ENCODE peak calls at places on chromosomes 6 and 20, in eight cellular contexts. R is ovary; U is PC-3; M is heart left ventricle; Z is H9; D is AG04449; V is fibroblast of pulmonary artery; H is CD8-positive, alpha-beta T cell. F is an unnamed sample.

GRCh38 chr20:59825944-59826759 is 107.3 kb downstream of the SYCP2 start:
- DNase-seq in H (no peak), M (no peak), Z (peak; percentile 19), V (no peak), U (peak; percentile 74), R (no peak), D (no peak), F (no peak)

GRCh38 chr6:43883698-43884659 is 114.0 kb downstream of the VEGFA start:
- DNase-seq in D (no peak), M (no peak), Z (no peak), U (no peak), R (no peak), H (no peak), V (no peak), F (peak; percentile 68)

GRCh38 chr20:48923149-48923718 is 1.7 kb downstream of the ARFGEF2 start:
- DNase-seq in U (no peak), H (no peak), D (no peak), V (no peak), Z (no peak), R (no peak), M (no peak), F (no peak)

GRCh38 chr6:16585805-16586204 is 175.5 kb downstream of the ATXN1 start:
- DNase-seq in Z (no peak), U (no peak), H (no peak), D (no peak), M (no peak), V (peak; percentile 10), R (no peak), F (no peak)

GRCh38 chr6:163863565-163863964 is 449.0 kb downstream of the QKI start:
- DNase-seq in Z (peak; percentile 36), D (no peak), V (no peak), R (no peak), H (no peak), M (no peak), U (no peak), F (no peak)

GRCh38 chr6:116008470-116009229 is 52.0 kb downstream of the FRK start:
- DNase-seq in V (peak; percentile 64), H (no peak), D (peak; percentile 40), R (no peak), M (no peak), U (peak; percentile 41), Z (no peak), F (no peak)

GRCh38 chr6:3385660-3386151 is 71.1 kb downstream of the SLC22A23 start:
- DNase-seq in Z (no peak), R (no peak), D (no peak), M (no peak), V (peak; percentile 46), H (no peak), U (no peak), F (no peak)

GRCh38 chr6:143117108-143117507 is 56.4 kb downstream of the AIG1 start:
- DNase-seq in V (no peak), H (no peak), Z (no peak), U (no peak), M (no peak), R (no peak), D (no peak), F (no peak)

GRCh38 chr6:32047084-32047478 is 8.9 kb downstream of the CYP21A2 start:
- DNase-seq in U (peak; percentile 64), D (no peak), V (peak; percentile 46), M (no peak), H (no peak), Z (no peak), R (peak; percentile 88), F (no peak)

GRCh38 chr6:87827291-87827690 is 125.3 kb upstream of the AKIRIN2 start:
- DNase-seq in R (no peak), V (no peak), M (no peak), Z (no peak), D (no peak), U (no peak), H (no peak), F (no peak)

GRCh38 chr6:75932067-75932466 is 140.4 kb downstream of the IMPG1 start:
- DNase-seq in M (no peak), D (no peak), H (no peak), Z (peak; percentile 61), R (no peak), V (peak; percentile 28), U (peak; percentile 51), F (peak; percentile 21)

DNA sequence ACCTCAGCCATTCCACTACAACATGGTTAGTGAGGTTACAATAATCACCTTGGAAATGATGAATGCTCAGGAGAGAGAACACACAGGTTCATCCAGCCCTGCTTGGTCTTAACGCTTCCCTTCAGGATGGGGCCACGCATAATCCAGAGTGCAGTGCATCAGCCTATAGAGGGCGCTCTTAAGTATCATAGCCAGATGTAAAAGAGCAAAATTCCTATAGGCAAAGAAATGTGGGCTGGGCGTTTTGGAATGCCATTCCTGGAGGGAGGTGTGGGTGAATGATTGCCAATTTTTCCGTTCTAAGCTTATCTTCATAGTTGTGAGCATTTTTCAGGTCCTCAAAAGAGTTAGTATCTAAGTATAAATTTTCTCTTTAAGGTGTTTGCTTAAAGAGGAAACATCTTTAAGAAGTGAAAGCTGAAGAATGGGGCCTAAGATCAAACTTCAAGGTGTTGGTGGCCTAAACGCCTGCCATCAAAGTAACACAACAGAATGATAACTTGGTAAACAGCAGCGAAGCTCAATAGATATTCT is 1.8 kb downstream of the RIPOR2 start:
- DNase-seq in V (peak; percentile 21), D (no peak), M (no peak), Z (peak; percentile 70), U (peak; percentile 53), R (no peak), H (peak; percentile 51), F (no peak)
- TF ChIP-seq CTCF in V (peak; percentile 46), D (peak; percentile 16), M (peak; percentile 51), Z (peak; percentile 93), U (peak; percentile 80), R (no peak), H (peak; percentile 96), F (peak; percentile 83)

GRCh38 chr20:38437796-38438195 is 2.7 kb upstream of the SNHG17 start:
- DNase-seq in M (no peak), H (no peak), D (no peak), V (no peak), U (no peak), R (no peak), Z (no peak), F (no peak)

GRCh38 chr20:38434770-38435554 is at the start of gene SNHG17:
- DNase-seq in R (peak; percentile 89), M (peak; percentile 94), U (peak; percentile 94), H (peak; percentile 88), D (peak; percentile 76), V (peak; percentile 97), Z (peak; percentile 91), F (peak; percentile 86)

GRCh38 chr20:38434310-38434741 is 802 bp downstream of the SNHG17 start:
- DNase-seq in H (no peak), V (peak; percentile 28), U (no peak), D (no peak), M (no peak), R (no peak), Z (no peak), F (no peak)

GRCh38 chr20:38433304-38433972 is 1.7 kb downstream of the SNHG17 start:
- DNase-seq in Z (no peak), D (no peak), U (no peak), M (no peak), H (no peak), R (no peak), V (no peak), F (no peak)

DNA sequence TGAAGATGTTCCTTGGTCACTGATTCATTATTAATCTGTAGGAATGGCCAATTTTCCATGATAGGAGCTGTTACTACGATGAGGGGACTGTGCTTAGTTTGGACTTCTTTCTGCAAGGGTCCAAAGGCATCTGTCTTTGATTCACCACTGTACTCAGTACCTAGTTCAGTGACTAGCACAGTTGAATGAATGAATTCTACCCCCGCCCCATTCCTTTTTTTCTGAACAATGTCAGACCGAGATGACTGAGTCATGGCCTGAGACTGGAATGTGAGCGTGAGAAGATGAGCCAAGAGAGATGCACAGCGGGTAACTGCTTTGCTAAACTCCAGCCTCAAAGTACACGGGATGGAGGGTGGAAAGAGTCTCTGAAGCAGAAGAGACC is 419 bp upstream of the SNHG17 start:
- DNase-seq in H (no peak), M (no peak), U (peak; percentile 50), Z (no peak), V (peak; percentile 67), R (no peak), D (peak; percentile 21), F (no peak)
- TF ChIP-seq CTCF in H (peak; percentile 30), M (peak; percentile 5), U (no peak), Z (no peak), V (no peak), R (no peak), D (no peak), F (no peak)

GRCh38 chr6:125791151-125791819 is 525 bp downstream of the NCOA7 start:
- DNase-seq in U (peak; percentile 51), V (peak; percentile 74), D (no peak), H (peak; percentile 52), Z (peak; percentile 43), R (peak; percentile 46), M (no peak), F (peak; percentile 67)
- TF ChIP-seq CTCF in U (peak; percentile 62), V (peak; percentile 83), D (peak; percentile 77), H (peak; percentile 59), Z (peak; percentile 56), R (peak; percentile 39), M (peak; percentile 62), F (peak; percentile 66)

DNA sequence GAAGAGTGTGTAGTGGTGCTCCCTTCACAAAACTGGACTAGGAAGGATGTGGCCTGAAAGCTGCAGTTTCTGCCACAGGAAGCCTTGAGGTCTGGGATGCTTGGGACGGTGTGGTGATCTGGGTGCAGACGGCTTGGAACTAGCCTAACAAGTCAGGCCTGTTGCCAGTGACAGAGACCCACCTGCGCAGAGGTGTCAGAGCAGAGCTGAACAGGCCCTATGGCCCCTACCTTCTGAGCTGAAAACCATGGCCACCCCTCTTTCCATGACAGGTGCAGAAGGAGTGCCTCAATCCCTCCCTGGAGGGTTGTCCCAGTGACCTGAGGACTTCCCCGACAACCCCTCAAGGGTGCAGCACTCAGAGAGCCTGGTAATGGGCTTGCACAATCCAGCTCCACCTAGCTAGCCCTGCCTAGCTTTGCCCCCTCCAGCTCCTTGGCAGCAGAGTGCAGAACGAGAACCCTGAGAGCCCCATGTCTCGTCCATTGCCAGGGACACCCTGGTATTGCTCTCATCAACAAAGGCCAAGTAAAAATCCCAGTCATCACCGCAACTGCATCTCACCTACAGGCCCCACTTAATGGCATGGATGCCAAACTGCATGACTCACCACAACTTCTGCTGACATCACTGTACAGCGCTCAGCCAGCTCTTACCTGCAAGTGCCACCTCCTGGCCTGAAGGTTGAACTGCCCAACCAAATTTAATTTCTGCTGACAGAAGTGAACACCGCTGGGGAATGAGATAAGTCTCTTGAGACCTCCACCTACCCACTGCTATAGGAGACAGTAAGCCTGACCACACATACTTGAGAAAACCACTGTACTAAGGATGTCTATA is 563.1 kb downstream of the TFAP2A start:
- DNase-seq in H (no peak), U (peak; percentile 83), M (no peak), R (no peak), Z (peak; percentile 88), V (peak; percentile 22), D (no peak), F (no peak)
- TF ChIP-seq CTCF in H (no peak), U (peak; percentile 65), M (no peak), R (no peak), Z (peak; percentile 70), V (peak; percentile 5), D (no peak), F (no peak)

GRCh38 chr6:62891065-62891647 is 320.1 kb upstream of the FKBP1C start:
- DNase-seq in R (no peak), H (no peak), Z (no peak), V (peak; percentile 0), U (peak; percentile 25), D (no peak), M (no peak), F (peak; percentile 3)
- TF ChIP-seq CTCF in R (no peak), H (no peak), Z (peak; percentile 80), V (peak; percentile 19), U (peak; percentile 52), D (no peak), M (no peak), F (no peak)

GRCh38 chr6:26311385-26312095 is 53.5 kb upstream of the BTN3A2 start:
- DNase-seq in D (no peak), V (peak; percentile 78), H (peak; percentile 57), Z (peak; percentile 66), M (no peak), R (peak; percentile 63), U (peak; percentile 92), F (no peak)
- TF ChIP-seq CTCF in D (no peak), V (no peak), H (no peak), Z (no peak), M (no peak), R (no peak), U (no peak), F (no peak)